ENCODE peak calls at places on chromosomes 4 and X, in five cellular contexts. B is GM12878, O is A549, M is K562, C is HepG2. P is an unnamed sample.

GRCh38 chr4:167000141-167000852 is 234.0 kb downstream of the SPOCK3 start:
- DNase-seq in B (no peak), O (peak; percentile 41), M (no peak), C (no peak), P (no peak)

GRCh38 chr4:182578402-182578801 is 335.2 kb downstream of the TENM3 start:
- DNase-seq in B (no peak), O (peak; percentile 12), M (no peak), C (no peak), P (no peak)

GRCh38 chr4:165873298-165874071 is 448 bp downstream of the TLL1 start:
- DNase-seq in B (no peak), O (peak; percentile 7), M (no peak), C (peak; percentile 3), P (peak; percentile 57)

GRCh38 chrX:37993857-37994619 is 12.3 kb upstream of the SYTL5 start:
- DNase-seq in B (peak; percentile 30), O (peak; percentile 13), M (no peak), C (peak; percentile 19), P (peak; percentile 54)

GRCh38 chr4:8728536-8729407 is 136.2 kb downstream of the CPZ start:
- DNase-seq in B (no peak), O (no peak), M (no peak), C (no peak), P (no peak)

GRCh38 chr4:3644849-3645627 is 112.8 kb upstream of the LRPAP1 start:
- DNase-seq in B (no peak), O (peak; percentile 13), M (peak; percentile 47), C (no peak), P (no peak)

GRCh38 chrX:101799387-101799786 is 132.4 kb downstream of the ZMAT1 start:
- DNase-seq in B (peak; percentile 62), O (peak; percentile 86), M (peak; percentile 72), C (peak; percentile 63), P (peak; percentile 71)

GRCh38 chr4:16226816-16227461 is 668 bp upstream of the TAPT1 start:
- DNase-seq in B (no peak), O (peak; percentile 37), M (peak; percentile 54), C (peak; percentile 35), P (peak; percentile 65)

GRCh38 chr4:154414796-154415195 is 76.8 kb downstream of the DCHS2 start:
- DNase-seq in B (no peak), O (no peak), M (no peak), C (no peak), P (no peak)

GRCh38 chr4:153137168-153137567 is 67.1 kb upstream of the TRIM2 start:
- DNase-seq in B (no peak), O (peak; percentile 53), M (no peak), C (no peak), P (no peak)

GRCh38 chr4:36502350-36502749 is 220.9 kb downstream of the DTHD1 start:
- DNase-seq in B (no peak), O (no peak), M (no peak), C (no peak), P (no peak)

GRCh38 chrX:13748486-13748885 is 13.9 kb downstream of the OFD1 start:
- DNase-seq in B (no peak), O (no peak), M (no peak), C (no peak), P (no peak)

GRCh38 chr4:156190606-156191005 is 236.9 kb upstream of the CTSO start:
- DNase-seq in B (no peak), O (no peak), M (no peak), C (no peak), P (no peak)

GRCh38 chr4:153748378-153748777 is 11.4 kb downstream of the RNF175 start:
- DNase-seq in B (no peak), O (no peak), M (no peak), C (no peak), P (no peak)

GRCh38 chr4:12723849-12724447 is 760.2 kb downstream of the RAB28 start:
- DNase-seq in B (no peak), O (no peak), M (no peak), C (no peak), P (peak; percentile 16)

GRCh38 chrX:150768132-150768485 is 74.9 kb downstream of the MTMR1 start:
- DNase-seq in B (no peak), O (no peak), M (no peak), C (no peak), P (no peak)

GRCh38 chr4:1090465-1091440 is 22.6 kb downstream of the RNF212 start:
- DNase-seq in B (no peak), O (no peak), M (no peak), C (no peak), P (no peak)

GRCh38 chr4:169199184-169199583 is 71.6 kb downstream of the SH3RF1 start:
- DNase-seq in B (no peak), O (no peak), M (no peak), C (no peak), P (no peak)

GRCh38 chr4:72444104-72444503 is 124.9 kb downstream of the ADAMTS3 start:
- DNase-seq in B (no peak), O (no peak), M (no peak), C (no peak), P (no peak)

GRCh38 chr4:8311096-8312068 is 41.8 kb downstream of the HTRA3 start:
- DNase-seq in B (no peak), O (no peak), M (no peak), C (no peak), P (no peak)

GRCh38 chr4:5734841-5735240 is 23.8 kb downstream of the EVC start:
- DNase-seq in B (no peak), O (no peak), M (no peak), C (no peak), P (no peak)

GRCh38 chr4:81429031-81429430 is 42.7 kb downstream of the RASGEF1B start:
- DNase-seq in B (no peak), O (no peak), M (no peak), C (no peak), P (no peak)

GRCh38 chr4:126209117-126209516 is 894.4 kb downstream of the FAT4 start:
- DNase-seq in B (no peak), O (no peak), M (no peak), C (no peak), P (no peak)

GRCh38 chrX:133151320-133151719 is 54.4 kb upstream of the USP26 start:
- DNase-seq in B (no peak), O (peak; percentile 0), M (no peak), C (peak; percentile 8), P (no peak)

GRCh38 chr4:26204249-26204825 is 116.5 kb upstream of the RBPJ start:
- DNase-seq in B (no peak), O (no peak), M (no peak), C (no peak), P (no peak)

DNA sequence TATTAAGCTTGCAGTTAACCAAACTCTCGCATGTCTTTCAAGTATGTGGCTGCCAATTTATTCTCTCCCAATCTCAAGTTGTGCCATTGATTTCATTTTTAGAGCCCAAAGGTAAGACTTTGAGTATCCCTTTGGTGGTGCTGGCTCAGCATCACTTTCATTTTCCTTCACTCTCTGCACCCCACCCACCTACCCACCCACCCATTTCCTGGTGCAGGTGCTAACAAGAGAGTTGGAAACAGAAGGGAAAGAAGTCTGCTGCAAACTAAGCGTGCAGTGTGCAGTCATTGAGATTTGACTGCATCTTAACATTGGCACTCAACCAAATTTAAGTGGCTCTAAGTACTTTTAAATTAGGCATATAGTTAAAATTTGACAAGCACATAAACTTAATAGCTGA is 184.4 kb downstream of the KDR start:
- DNase-seq in B (no peak), O (no peak), M (no peak), C (no peak), P (no peak)
- TF ChIP-seq MAX in B (no peak), O (no peak), M (no peak), C (no peak), P (no peak)

GRCh38 chr4:186684889-186685309 is 38.8 kb downstream of the FAT1 start:
- DNase-seq in B (no peak), O (no peak), M (no peak), C (peak; percentile 93), P (no peak)
- TF ChIP-seq ESRRA in B (no peak), O (no peak), M (no peak), C (peak; percentile 100), P (no peak)

GRCh38 chr4:101102114-101102752 is 245.1 kb downstream of the PPP3CA start:
- DNase-seq in B (no peak), O (no peak), M (no peak), C (no peak), P (no peak)
- TF ChIP-seq MAX in B (no peak), O (no peak), M (no peak), C (no peak), P (no peak)

GRCh38 chrX:50618788-50619558 is 148.3 kb upstream of the DGKK start:
- DNase-seq in B (no peak), O (no peak), M (no peak), C (no peak), P (no peak)
- TF ChIP-seq ESRRA in B (no peak), O (no peak), M (no peak), C (no peak), P (no peak)

GRCh38 chrX:153646620-153647373 is at the start of gene DUSP9:
- DNase-seq in B (no peak), O (peak; percentile 43), M (peak; percentile 79), C (peak; percentile 83), P (peak; percentile 49)

GRCh38 chrX:153645921-153646481 is 1.0 kb upstream of the DUSP9 start:
- DNase-seq in B (no peak), O (no peak), M (no peak), C (peak; percentile 79), P (no peak)

GRCh38 chrX:153649178-153649914 is 2.3 kb downstream of the DUSP9 start:
- DNase-seq in B (no peak), O (peak; percentile 57), M (peak; percentile 52), C (peak; percentile 70), P (peak; percentile 73)

GRCh38 chrX:153648358-153649177 is 1.6 kb downstream of the DUSP9 start:
- DNase-seq in B (no peak), O (no peak), M (no peak), C (no peak), P (no peak)

GRCh38 chrX:153647461-153648357 is 706 bp downstream of the DUSP9 start:
- DNase-seq in B (no peak), O (no peak), M (no peak), C (no peak), P (no peak)
- TF ChIP-seq MAX in B (no peak), O (no peak), M (no peak), C (no peak), P (no peak)

DNA sequence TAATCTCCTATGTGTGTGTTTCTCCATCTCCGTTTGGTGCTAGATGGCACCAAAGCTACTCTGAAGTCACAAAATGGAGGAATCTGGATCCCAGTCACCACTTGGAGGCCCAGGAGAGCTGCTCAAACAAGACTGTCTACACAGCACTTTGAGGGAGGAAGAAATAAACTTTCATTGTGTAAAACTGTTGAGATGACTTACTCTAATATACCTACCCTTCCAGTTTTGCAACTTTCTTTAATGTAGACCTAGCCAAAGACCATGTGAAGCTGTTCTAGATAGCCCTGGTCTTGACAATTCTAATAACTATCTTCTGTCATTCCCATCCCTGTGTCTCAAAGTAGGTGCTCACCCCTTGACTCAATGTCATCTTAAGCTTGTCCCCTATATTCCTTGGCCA is 52.8 kb upstream of the TAB3 start:
- DNase-seq in B (no peak), O (no peak), M (no peak), C (no peak), P (no peak)
- TF ChIP-seq ESRRA in B (no peak), O (no peak), M (no peak), C (no peak), P (no peak)